ENCODE peak calls at places on chromosomes 3 and 15, in four cellular contexts. Y is GM12878, T is HepG2, V is H1. C is an unnamed sample.

GRCh38 chr15:92158426-92158825 is 235.3 kb upstream of the ST8SIA2 start:
- DNase-seq in Y (peak; percentile 13), T (no peak), V (peak; percentile 43), C (no peak)

GRCh38 chr15:69303337-69304175 is 4.8 kb downstream of the PAQR5 start:
- DNase-seq in Y (no peak), T (no peak), V (no peak), C (no peak)

GRCh38 chr3:20056727-20057611 is 16.7 kb downstream of the KAT2B start:
- DNase-seq in Y (no peak), T (no peak), V (no peak), C (no peak)

GRCh38 chr15:74306801-74307217 is 60.6 kb downstream of the CYP11A1 start:
- DNase-seq in Y (no peak), T (no peak), V (no peak), C (no peak)

GRCh38 chr15:90388462-90389182 is 580 bp downstream of the IQGAP1 start:
- DNase-seq in Y (no peak), T (peak; percentile 17), V (peak; percentile 73), C (no peak)

GRCh38 chr3:72630614-72631344 is 217.5 kb downstream of the SHQ1 start:
- DNase-seq in Y (no peak), T (no peak), V (no peak), C (no peak)

GRCh38 chr15:92714071-92714456 is 58.5 kb upstream of the FAM174B start:
- DNase-seq in Y (no peak), T (no peak), V (no peak), C (peak; percentile 83)

GRCh38 chr15:51318382-51319150 is 19.8 kb downstream of the CYP19A1 start:
- DNase-seq in Y (no peak), T (peak; percentile 91), V (no peak), C (no peak)

GRCh38 chr15:66285462-66286280 is 7.7 kb upstream of the DIS3L start:
- DNase-seq in Y (no peak), T (no peak), V (no peak), C (no peak)

GRCh38 chr15:34436956-34437442 is 609 bp downstream of the GOLGA8A start:
- DNase-seq in Y (no peak), T (peak; percentile 3), V (no peak), C (peak; percentile 78)

GRCh38 chr15:69823223-69823907 is 274.4 kb downstream of the TLE3 start:
- DNase-seq in Y (no peak), T (no peak), V (no peak), C (peak; percentile 72)

GRCh38 chr3:108806316-108806715 is 16.3 kb upstream of the TRAT1 start:
- DNase-seq in Y (no peak), T (no peak), V (no peak), C (no peak)

GRCh38 chr15:49718234-49718633 is 97.4 kb downstream of the DTWD1 start:
- DNase-seq in Y (no peak), T (no peak), V (no peak), C (no peak)

GRCh38 chr15:96503276-96503675 is 172.8 kb downstream of the NR2F2 start:
- DNase-seq in Y (no peak), T (no peak), V (no peak), C (no peak)

GRCh38 chr15:38130739-38131498 is 121.7 kb upstream of the SPRED1 start:
- DNase-seq in Y (peak; percentile 51), T (no peak), V (no peak), C (peak; percentile 17)

GRCh38 chr3:146542968-146543367 is 1.4 kb downstream of the PLSCR1 start:
- DNase-seq in Y (no peak), T (no peak), V (no peak), C (no peak)

DNA sequence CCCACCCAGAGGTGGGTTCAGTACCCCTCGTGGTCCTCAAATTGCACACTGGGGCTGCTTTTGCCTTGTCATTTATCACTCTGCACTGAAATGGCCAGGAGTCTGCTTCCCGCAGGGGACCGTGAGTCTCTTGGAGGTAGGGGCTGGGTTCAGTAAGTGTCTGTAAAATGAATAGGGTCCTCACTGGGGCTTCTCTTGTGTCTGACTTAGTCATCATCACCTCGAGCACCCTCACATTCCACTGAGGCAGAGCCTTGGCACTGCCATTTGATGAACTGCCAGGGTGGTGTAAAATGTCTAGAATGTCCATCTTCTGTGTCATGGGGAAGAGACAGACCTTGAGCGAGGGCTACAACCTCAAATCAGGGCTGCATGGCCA is 61.0 kb upstream of the RYK start:
- DNase-seq in Y (no peak), T (no peak), V (no peak), C (no peak)
- TF ChIP-seq TCF12 in Y (no peak), T (no peak), V (no peak), C (no peak)

GRCh38 chr3:75001330-75001729 is 386.9 kb upstream of the CNTN3 start:
- DNase-seq in Y (no peak), T (peak; percentile 1), V (no peak), C (peak; percentile 47)
- TF ChIP-seq TCF12 in Y (no peak), T (no peak), V (no peak), C (no peak)

GRCh38 chr3:16906679-16907078 is 21.9 kb downstream of the PLCL2 start:
- DNase-seq in Y (no peak), T (no peak), V (no peak), C (no peak)
- TF ChIP-seq TCF12 in Y (no peak), T (no peak), V (no peak), C (no peak)

DNA sequence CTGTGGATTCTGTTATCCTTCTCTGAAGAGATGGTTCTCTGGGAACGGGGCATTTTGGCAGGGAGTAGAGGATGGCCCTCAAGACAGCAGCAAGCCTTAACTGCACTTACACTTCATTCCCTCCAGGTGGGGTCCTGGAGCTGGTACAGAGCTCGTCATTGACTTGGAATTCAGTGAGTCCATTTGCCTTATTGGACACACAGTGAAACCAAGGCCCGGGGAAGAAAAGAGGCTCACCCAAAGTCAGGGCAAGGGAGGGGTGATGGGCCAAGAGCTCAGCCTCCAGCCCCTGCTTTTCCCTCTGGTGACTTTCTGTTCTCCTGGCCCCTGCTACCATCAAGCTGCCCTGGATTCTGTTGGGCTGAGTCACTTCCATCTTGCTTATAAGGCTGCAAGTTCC is 125.6 kb downstream of the ETFA start:
- DNase-seq in Y (no peak), T (peak; percentile 72), V (peak; percentile 65), C (no peak)
- TF ChIP-seq TCF12 in Y (no peak), T (no peak), V (no peak), C (no peak)

GRCh38 chr3:194561306-194561974 is 71.8 kb downstream of the TMEM44 start:
- DNase-seq in Y (no peak), T (no peak), V (no peak), C (no peak)
- TF ChIP-seq TCF12 in Y (no peak), T (no peak), V (no peak), C (peak; percentile 99)

C was measured in SK-N-SH.